ENCODE peak calls at places on chromosome 7, in eight cellular contexts. One of them, this sample, is unnamed.

GRCh38 chr7:23107781-23108180 is 2.2 kb downstream of the KLHL7 start:
- DNase-seq in nephron progenitor cell: no peak
- DNase-seq in upper lobe of right lung: no peak
- DNase-seq in AG04450: no peak
- DNase-seq in A549: no peak
- DNase-seq in D721Med: no peak
- DNase-seq in tibial artery: no peak
- DNase-seq in HCT116: no peak
- DNase-seq in this sample: no peak

GRCh38 chr7:101848168-101848951 is 30.9 kb downstream of the CUX1 start:
- DNase-seq in nephron progenitor cell: no peak
- DNase-seq in upper lobe of right lung: no peak
- DNase-seq in AG04450: no peak
- DNase-seq in A549: no peak
- DNase-seq in D721Med: no peak
- DNase-seq in tibial artery: no peak
- DNase-seq in HCT116: no peak
- DNase-seq in this sample: no peak

GRCh38 chr7:140902305-140902953 is 22.3 kb downstream of the BRAF start:
- DNase-seq in nephron progenitor cell: no peak
- DNase-seq in upper lobe of right lung: no peak
- DNase-seq in AG04450: no peak
- DNase-seq in A549: no peak
- DNase-seq in D721Med: no peak
- DNase-seq in tibial artery: no peak
- DNase-seq in HCT116: no peak
- DNase-seq in this sample: no peak

GRCh38 chr7:101891936-101892640 is 74.7 kb downstream of the CUX1 start:
- DNase-seq in nephron progenitor cell: no peak
- DNase-seq in upper lobe of right lung: no peak
- DNase-seq in AG04450: no peak
- DNase-seq in A549: peak; percentile 74
- DNase-seq in D721Med: no peak
- DNase-seq in tibial artery: no peak
- DNase-seq in HCT116: no peak
- DNase-seq in this sample: no peak

GRCh38 chr7:95045236-95045923 is 138.0 kb downstream of the PPP1R9A start:
- DNase-seq in nephron progenitor cell: no peak
- DNase-seq in upper lobe of right lung: no peak
- DNase-seq in AG04450: no peak
- DNase-seq in A549: peak; percentile 50
- DNase-seq in D721Med: no peak
- DNase-seq in tibial artery: no peak
- DNase-seq in HCT116: no peak
- DNase-seq in this sample: no peak

GRCh38 chr7:138431517-138431916 is 28.5 kb upstream of the TRIM24 start:
- DNase-seq in nephron progenitor cell: no peak
- DNase-seq in upper lobe of right lung: no peak
- DNase-seq in AG04450: no peak
- DNase-seq in A549: no peak
- DNase-seq in D721Med: no peak
- DNase-seq in tibial artery: no peak
- DNase-seq in HCT116: no peak
- DNase-seq in this sample: no peak

GRCh38 chr7:89474456-89474855 is 678.9 kb upstream of the TEX47 start:
- DNase-seq in nephron progenitor cell: no peak
- DNase-seq in upper lobe of right lung: no peak
- DNase-seq in AG04450: no peak
- DNase-seq in A549: no peak
- DNase-seq in D721Med: no peak
- DNase-seq in tibial artery: no peak
- DNase-seq in HCT116: no peak
- DNase-seq in this sample: no peak

GRCh38 chr7:26199301-26200112 is 1.0 kb downstream of the HNRNPA2B1 start:
- DNase-seq in nephron progenitor cell: peak; percentile 52
- DNase-seq in upper lobe of right lung: peak; percentile 82
- DNase-seq in AG04450: no peak
- DNase-seq in A549: peak; percentile 71
- DNase-seq in D721Med: no peak
- DNase-seq in tibial artery: peak; percentile 84
- DNase-seq in HCT116: no peak
- DNase-seq in this sample: no peak

GRCh38 chr7:786472-787255 is 45.6 kb upstream of the SUN1 start:
- DNase-seq in nephron progenitor cell: peak; percentile 82
- DNase-seq in upper lobe of right lung: peak; percentile 85
- DNase-seq in AG04450: peak; percentile 21
- DNase-seq in A549: peak; percentile 56
- DNase-seq in D721Med: peak; percentile 90
- DNase-seq in tibial artery: peak; percentile 86
- DNase-seq in HCT116: peak; percentile 18
- DNase-seq in this sample: no peak

GRCh38 chr7:784971-785370 is 47.3 kb upstream of the SUN1 start:
- DNase-seq in nephron progenitor cell: no peak
- DNase-seq in upper lobe of right lung: no peak
- DNase-seq in AG04450: no peak
- DNase-seq in A549: no peak
- DNase-seq in D721Med: no peak
- DNase-seq in tibial artery: no peak
- DNase-seq in HCT116: no peak
- DNase-seq in this sample: no peak

GRCh38 chr7:785416-785815 is 46.9 kb upstream of the SUN1 start:
- DNase-seq in nephron progenitor cell: no peak
- DNase-seq in upper lobe of right lung: no peak
- DNase-seq in AG04450: no peak
- DNase-seq in A549: no peak
- DNase-seq in D721Med: no peak
- DNase-seq in tibial artery: no peak
- DNase-seq in HCT116: no peak
- DNase-seq in this sample: no peak

GRCh38 chr7:783556-784490 is 48.5 kb upstream of the SUN1 start:
- DNase-seq in nephron progenitor cell: no peak
- DNase-seq in upper lobe of right lung: no peak
- DNase-seq in AG04450: no peak
- DNase-seq in A549: no peak
- DNase-seq in D721Med: no peak
- DNase-seq in tibial artery: no peak
- DNase-seq in HCT116: no peak
- DNase-seq in this sample: no peak

DNA sequence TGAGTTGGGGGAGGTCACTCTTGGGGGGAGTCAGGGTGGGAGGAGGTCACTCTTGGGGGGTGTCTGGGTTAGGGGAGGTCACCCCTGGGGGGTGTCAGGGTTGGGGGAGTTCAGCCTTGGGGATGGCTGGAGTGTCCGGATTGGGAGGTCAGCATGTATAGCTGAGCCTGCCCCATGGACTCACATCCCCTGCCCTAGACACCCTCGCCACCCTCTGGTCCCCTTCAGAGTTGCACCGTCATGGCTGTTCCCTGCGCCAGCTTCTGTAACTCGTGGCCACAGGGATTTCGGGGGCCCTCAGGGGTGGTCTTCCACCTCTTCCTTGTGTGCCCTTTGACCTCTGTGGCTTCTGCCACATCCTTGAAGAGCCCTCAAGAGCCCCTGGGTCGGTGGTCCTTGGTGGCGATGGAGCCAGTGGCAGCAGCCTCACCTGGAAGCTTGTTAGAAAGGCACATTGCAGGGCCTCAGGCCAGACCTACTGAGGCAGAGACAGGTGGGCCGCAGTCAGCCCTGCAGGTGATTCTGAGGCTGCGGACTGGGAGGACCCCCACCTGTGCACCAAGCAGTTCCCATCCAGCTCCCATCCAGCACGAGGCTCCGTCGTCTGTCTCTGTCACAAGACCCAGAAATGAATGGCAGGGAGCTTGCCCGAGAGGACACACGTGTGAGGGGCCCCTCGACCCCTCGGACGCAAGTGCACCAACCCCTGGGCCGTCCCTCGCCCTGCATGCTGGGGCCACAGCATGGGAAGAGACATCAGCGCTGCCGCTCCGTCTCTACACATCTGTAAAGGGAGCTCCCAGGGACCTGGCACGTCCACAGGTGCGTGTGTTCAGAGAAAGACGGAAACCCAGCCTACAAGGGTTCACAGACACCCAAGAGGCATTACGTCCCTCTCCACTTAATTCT is 44.7 kb upstream of the SUN1 start:
- DNase-seq in nephron progenitor cell: no peak
- DNase-seq in upper lobe of right lung: no peak
- DNase-seq in AG04450: no peak
- DNase-seq in A549: no peak
- DNase-seq in D721Med: no peak
- DNase-seq in tibial artery: no peak
- DNase-seq in HCT116: no peak
- DNase-seq in this sample: no peak
- TF ChIP-seq CTCF in nephron progenitor cell: no peak
- TF ChIP-seq CTCF in upper lobe of right lung: no peak
- TF ChIP-seq CTCF in AG04450: peak; percentile 13
- TF ChIP-seq CTCF in A549: no peak
- TF ChIP-seq CTCF in D721Med: no peak
- TF ChIP-seq CTCF in tibial artery: no peak
- TF ChIP-seq CTCF in HCT116: peak; percentile 13
- TF ChIP-seq CTCF in this sample: no peak

DNA sequence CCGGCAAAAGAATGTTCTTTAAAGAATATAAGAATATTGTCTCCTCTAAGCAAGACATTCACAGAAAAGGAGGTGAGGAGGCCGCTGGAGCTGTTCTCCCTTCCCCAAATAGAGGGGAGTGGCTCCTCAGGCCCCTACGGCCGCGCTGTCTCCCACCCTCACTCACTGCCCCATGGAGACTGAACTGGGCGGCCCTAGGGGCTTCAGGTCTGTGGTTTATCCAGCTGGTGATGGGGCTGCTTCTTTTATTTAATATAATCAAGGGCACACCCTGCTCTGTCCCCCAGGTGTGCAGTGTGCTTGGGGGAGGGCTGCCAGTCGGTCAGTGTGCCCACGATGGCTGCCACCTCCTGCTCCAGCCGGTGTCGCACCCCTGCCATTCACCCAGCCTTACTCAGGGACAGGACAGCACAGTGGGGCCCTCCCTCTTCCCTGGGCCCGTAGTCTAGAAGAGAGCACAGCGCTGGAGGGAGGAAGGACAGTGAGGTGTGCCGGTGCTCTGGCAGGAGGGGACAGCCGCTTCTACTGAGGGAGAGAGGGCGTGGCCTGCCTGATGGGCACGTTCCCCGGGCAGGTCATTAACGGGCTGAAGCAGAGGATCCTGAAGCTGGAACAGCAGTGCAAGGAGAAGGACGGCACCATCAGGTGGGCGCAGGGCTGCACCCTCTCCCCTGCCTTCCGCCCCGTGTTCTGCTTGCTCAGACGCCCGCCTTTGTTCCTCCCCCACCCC is 23.4 kb downstream of the IQCE start:
- DNase-seq in nephron progenitor cell: no peak
- DNase-seq in upper lobe of right lung: no peak
- DNase-seq in AG04450: no peak
- DNase-seq in A549: no peak
- DNase-seq in D721Med: no peak
- DNase-seq in tibial artery: no peak
- DNase-seq in HCT116: no peak
- DNase-seq in this sample: no peak
- TF ChIP-seq CTCF in nephron progenitor cell: no peak
- TF ChIP-seq CTCF in upper lobe of right lung: no peak
- TF ChIP-seq CTCF in AG04450: no peak
- TF ChIP-seq CTCF in A549: no peak
- TF ChIP-seq CTCF in D721Med: no peak
- TF ChIP-seq CTCF in tibial artery: no peak
- TF ChIP-seq CTCF in HCT116: no peak
- TF ChIP-seq CTCF in this sample: no peak

GRCh38 chr7:148884299-148885022 is 370 bp upstream of the EZH2 start:
- DNase-seq in nephron progenitor cell: peak; percentile 90
- DNase-seq in upper lobe of right lung: peak; percentile 96
- DNase-seq in AG04450: peak; percentile 69
- DNase-seq in A549: peak; percentile 91
- DNase-seq in D721Med: peak; percentile 74
- DNase-seq in tibial artery: peak; percentile 96
- DNase-seq in HCT116: peak; percentile 74
- DNase-seq in this sample: peak; percentile 39

GRCh38 chr7:148882668-148883232 is 1.3 kb downstream of the EZH2 start:
- DNase-seq in nephron progenitor cell: no peak
- DNase-seq in upper lobe of right lung: no peak
- DNase-seq in AG04450: no peak
- DNase-seq in A549: no peak
- DNase-seq in D721Med: no peak
- DNase-seq in tibial artery: no peak
- DNase-seq in HCT116: no peak
- DNase-seq in this sample: no peak

GRCh38 chr7:148883233-148884048 is 650 bp downstream of the EZH2 start:
- DNase-seq in nephron progenitor cell: peak; percentile 66
- DNase-seq in upper lobe of right lung: peak; percentile 78
- DNase-seq in AG04450: no peak
- DNase-seq in A549: peak; percentile 11
- DNase-seq in D721Med: no peak
- DNase-seq in tibial artery: peak; percentile 70
- DNase-seq in HCT116: no peak
- DNase-seq in this sample: no peak

GRCh38 chr7:148882192-148882591 is 1.9 kb downstream of the EZH2 start:
- DNase-seq in nephron progenitor cell: no peak
- DNase-seq in upper lobe of right lung: no peak
- DNase-seq in AG04450: no peak
- DNase-seq in A549: no peak
- DNase-seq in D721Med: no peak
- DNase-seq in tibial artery: no peak
- DNase-seq in HCT116: no peak
- DNase-seq in this sample: no peak

DNA sequence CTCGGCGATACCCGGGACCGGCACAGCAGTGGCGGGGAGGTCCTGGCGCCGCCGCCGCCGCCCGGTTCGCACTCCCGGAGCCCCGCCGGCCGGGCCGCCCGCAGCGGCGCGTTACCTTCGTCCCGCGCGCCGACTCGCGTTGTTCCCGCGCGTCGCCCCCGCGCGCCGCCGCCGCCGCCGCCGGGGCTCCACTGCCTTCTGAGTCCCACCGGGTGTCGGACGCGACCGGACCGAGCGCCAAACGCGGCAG is at the start of gene EZH2:
- DNase-seq in nephron progenitor cell: no peak
- DNase-seq in upper lobe of right lung: no peak
- DNase-seq in AG04450: no peak
- DNase-seq in A549: no peak
- DNase-seq in D721Med: no peak
- DNase-seq in tibial artery: no peak
- DNase-seq in HCT116: no peak
- DNase-seq in this sample: no peak
- TF ChIP-seq CTCF in nephron progenitor cell: no peak
- TF ChIP-seq CTCF in upper lobe of right lung: no peak
- TF ChIP-seq CTCF in AG04450: no peak
- TF ChIP-seq CTCF in A549: no peak
- TF ChIP-seq CTCF in D721Med: no peak
- TF ChIP-seq CTCF in tibial artery: no peak
- TF ChIP-seq CTCF in HCT116: no peak
- TF ChIP-seq CTCF in this sample: no peak

GRCh38 chr7:86776136-86776535 is 132.4 kb downstream of the GRM3 start:
- DNase-seq in nephron progenitor cell: no peak
- DNase-seq in upper lobe of right lung: no peak
- DNase-seq in AG04450: no peak
- DNase-seq in A549: no peak
- DNase-seq in D721Med: no peak
- DNase-seq in tibial artery: no peak
- DNase-seq in HCT116: no peak
- DNase-seq in this sample: no peak

GRCh38 chr7:86775203-86775602 is 131.5 kb downstream of the GRM3 start:
- DNase-seq in nephron progenitor cell: no peak
- DNase-seq in upper lobe of right lung: no peak
- DNase-seq in AG04450: no peak
- DNase-seq in A549: no peak
- DNase-seq in D721Med: no peak
- DNase-seq in tibial artery: no peak
- DNase-seq in HCT116: no peak
- DNase-seq in this sample: no peak

GRCh38 chr7:86773309-86773708 is 129.6 kb downstream of the GRM3 start:
- DNase-seq in nephron progenitor cell: no peak
- DNase-seq in upper lobe of right lung: no peak
- DNase-seq in AG04450: no peak
- DNase-seq in A549: no peak
- DNase-seq in D721Med: no peak
- DNase-seq in tibial artery: no peak
- DNase-seq in HCT116: no peak
- DNase-seq in this sample: no peak

GRCh38 chr7:86778271-86778670 is 134.6 kb downstream of the GRM3 start:
- DNase-seq in nephron progenitor cell: no peak
- DNase-seq in upper lobe of right lung: no peak
- DNase-seq in AG04450: no peak
- DNase-seq in A549: no peak
- DNase-seq in D721Med: no peak
- DNase-seq in tibial artery: no peak
- DNase-seq in HCT116: no peak
- DNase-seq in this sample: no peak
- TF ChIP-seq CTCF in nephron progenitor cell: no peak
- TF ChIP-seq CTCF in upper lobe of right lung: no peak
- TF ChIP-seq CTCF in AG04450: no peak
- TF ChIP-seq CTCF in A549: no peak
- TF ChIP-seq CTCF in D721Med: no peak
- TF ChIP-seq CTCF in tibial artery: no peak
- TF ChIP-seq CTCF in HCT116: no peak
- TF ChIP-seq CTCF in this sample: no peak